ENCODE peak calls at places on chromosomes 3 and 15, in seven cellular contexts. One of them, this sample, is unnamed.

GRCh38 chr3:48232734-48233133 is 8.2 kb upstream of the ZNF589 start:
- DNase-seq in lower lobe of right lung: peak; percentile 87
- DNase-seq in caudate nucleus: peak; percentile 65
- DNase-seq in LoVo: peak; percentile 78
- DNase-seq in T-helper 1 cell: peak; percentile 27
- DNase-seq in iris pigment epithelial cell: peak; percentile 50
- DNase-seq in AG09319: peak; percentile 23
- DNase-seq in this sample: peak; percentile 85

GRCh38 chr3:47019201-47019600 is 39.7 kb downstream of the NBEAL2 start:
- DNase-seq in lower lobe of right lung: no peak
- DNase-seq in caudate nucleus: no peak
- DNase-seq in LoVo: no peak
- DNase-seq in T-helper 1 cell: no peak
- DNase-seq in iris pigment epithelial cell: no peak
- DNase-seq in AG09319: no peak
- DNase-seq in this sample: no peak

GRCh38 chr15:31164573-31164912 is 63.0 kb upstream of the TRPM1 start:
- DNase-seq in lower lobe of right lung: no peak
- DNase-seq in caudate nucleus: no peak
- DNase-seq in LoVo: no peak
- DNase-seq in T-helper 1 cell: no peak
- DNase-seq in iris pigment epithelial cell: no peak
- DNase-seq in AG09319: no peak
- DNase-seq in this sample: no peak

GRCh38 chr3:66490214-66490613 is 10.6 kb downstream of the LRIG1 start:
- DNase-seq in lower lobe of right lung: no peak
- DNase-seq in caudate nucleus: no peak
- DNase-seq in LoVo: no peak
- DNase-seq in T-helper 1 cell: no peak
- DNase-seq in iris pigment epithelial cell: peak; percentile 79
- DNase-seq in AG09319: no peak
- DNase-seq in this sample: no peak

GRCh38 chr3:11116336-11117059 is 37.8 kb upstream of the HRH1 start:
- DNase-seq in lower lobe of right lung: no peak
- DNase-seq in caudate nucleus: no peak
- DNase-seq in LoVo: no peak
- DNase-seq in T-helper 1 cell: no peak
- DNase-seq in iris pigment epithelial cell: no peak
- DNase-seq in AG09319: no peak
- DNase-seq in this sample: no peak

GRCh38 chr3:20055020-20055775 is 15.0 kb downstream of the KAT2B start:
- DNase-seq in lower lobe of right lung: no peak
- DNase-seq in caudate nucleus: no peak
- DNase-seq in LoVo: no peak
- DNase-seq in T-helper 1 cell: no peak
- DNase-seq in iris pigment epithelial cell: no peak
- DNase-seq in AG09319: no peak
- DNase-seq in this sample: no peak

GRCh38 chr3:148896062-148896461 is 31.0 kb downstream of the CPA3 start:
- DNase-seq in lower lobe of right lung: no peak
- DNase-seq in caudate nucleus: no peak
- DNase-seq in LoVo: no peak
- DNase-seq in T-helper 1 cell: no peak
- DNase-seq in iris pigment epithelial cell: no peak
- DNase-seq in AG09319: no peak
- DNase-seq in this sample: no peak

GRCh38 chr3:141330718-141331369 is 37.5 kb upstream of the ZBTB38 start:
- DNase-seq in lower lobe of right lung: no peak
- DNase-seq in caudate nucleus: no peak
- DNase-seq in LoVo: no peak
- DNase-seq in T-helper 1 cell: no peak
- DNase-seq in iris pigment epithelial cell: no peak
- DNase-seq in AG09319: no peak
- DNase-seq in this sample: no peak

GRCh38 chr3:194069421-194070219 is 66.3 kb upstream of the HES1 start:
- DNase-seq in lower lobe of right lung: no peak
- DNase-seq in caudate nucleus: no peak
- DNase-seq in LoVo: peak; percentile 56
- DNase-seq in T-helper 1 cell: no peak
- DNase-seq in iris pigment epithelial cell: peak; percentile 85
- DNase-seq in AG09319: no peak
- DNase-seq in this sample: no peak

GRCh38 chr15:42704492-42704926 is 32.4 kb downstream of the CDAN1 start:
- DNase-seq in lower lobe of right lung: no peak
- DNase-seq in caudate nucleus: no peak
- DNase-seq in LoVo: peak; percentile 78
- DNase-seq in T-helper 1 cell: peak; percentile 52
- DNase-seq in iris pigment epithelial cell: peak; percentile 69
- DNase-seq in AG09319: peak; percentile 18
- DNase-seq in this sample: no peak

GRCh38 chr3:297585-297984 is 101.0 kb downstream of the CHL1 start:
- DNase-seq in lower lobe of right lung: no peak
- DNase-seq in caudate nucleus: no peak
- DNase-seq in LoVo: no peak
- DNase-seq in T-helper 1 cell: no peak
- DNase-seq in iris pigment epithelial cell: no peak
- DNase-seq in AG09319: no peak
- DNase-seq in this sample: no peak

GRCh38 chr3:195907730-195908438 is 467 bp downstream of the TNK2 start:
- DNase-seq in lower lobe of right lung: peak; percentile 73
- DNase-seq in caudate nucleus: no peak
- DNase-seq in LoVo: no peak
- DNase-seq in T-helper 1 cell: peak; percentile 43
- DNase-seq in iris pigment epithelial cell: no peak
- DNase-seq in AG09319: no peak
- DNase-seq in this sample: peak; percentile 67

GRCh38 chr15:66934315-66934930 is 131.0 kb upstream of the SMAD3 start:
- DNase-seq in lower lobe of right lung: no peak
- DNase-seq in caudate nucleus: no peak
- DNase-seq in LoVo: no peak
- DNase-seq in T-helper 1 cell: no peak
- DNase-seq in iris pigment epithelial cell: no peak
- DNase-seq in AG09319: no peak
- DNase-seq in this sample: no peak

GRCh38 chr3:8239718-8240698 is 261.6 kb upstream of the LMCD1 start:
- DNase-seq in lower lobe of right lung: no peak
- DNase-seq in caudate nucleus: no peak
- DNase-seq in LoVo: peak; percentile 52
- DNase-seq in T-helper 1 cell: peak; percentile 13
- DNase-seq in iris pigment epithelial cell: peak; percentile 53
- DNase-seq in AG09319: peak; percentile 15
- DNase-seq in this sample: no peak

GRCh38 chr3:10837849-10838248 is 21.8 kb downstream of the SLC6A11 start:
- DNase-seq in lower lobe of right lung: no peak
- DNase-seq in caudate nucleus: no peak
- DNase-seq in LoVo: no peak
- DNase-seq in T-helper 1 cell: no peak
- DNase-seq in iris pigment epithelial cell: no peak
- DNase-seq in AG09319: no peak
- DNase-seq in this sample: no peak

GRCh38 chr15:56034514-56034913 is 41.1 kb upstream of the NEDD4 start:
- DNase-seq in lower lobe of right lung: no peak
- DNase-seq in caudate nucleus: no peak
- DNase-seq in LoVo: no peak
- DNase-seq in T-helper 1 cell: no peak
- DNase-seq in iris pigment epithelial cell: no peak
- DNase-seq in AG09319: no peak
- DNase-seq in this sample: no peak

GRCh38 chr3:13021141-13021933 is 51.9 kb downstream of the IQSEC1 start:
- DNase-seq in lower lobe of right lung: peak; percentile 41
- DNase-seq in caudate nucleus: no peak
- DNase-seq in LoVo: no peak
- DNase-seq in T-helper 1 cell: no peak
- DNase-seq in iris pigment epithelial cell: no peak
- DNase-seq in AG09319: no peak
- DNase-seq in this sample: peak; percentile 73

GRCh38 chr3:152589644-152590043 is 245.3 kb upstream of the P2RY1 start:
- DNase-seq in lower lobe of right lung: no peak
- DNase-seq in caudate nucleus: no peak
- DNase-seq in LoVo: no peak
- DNase-seq in T-helper 1 cell: no peak
- DNase-seq in iris pigment epithelial cell: no peak
- DNase-seq in AG09319: no peak
- DNase-seq in this sample: no peak

GRCh38 chr15:43883571-43883970 is 56.8 kb downstream of the WDR76 start:
- DNase-seq in lower lobe of right lung: no peak
- DNase-seq in caudate nucleus: no peak
- DNase-seq in LoVo: no peak
- DNase-seq in T-helper 1 cell: no peak
- DNase-seq in iris pigment epithelial cell: no peak
- DNase-seq in AG09319: no peak
- DNase-seq in this sample: no peak

GRCh38 chr15:95068847-95069518 is 837.6 kb downstream of the MCTP2 start:
- DNase-seq in lower lobe of right lung: no peak
- DNase-seq in caudate nucleus: no peak
- DNase-seq in LoVo: no peak
- DNase-seq in T-helper 1 cell: no peak
- DNase-seq in iris pigment epithelial cell: no peak
- DNase-seq in AG09319: no peak
- DNase-seq in this sample: no peak

GRCh38 chr3:129446926-129447325 is 6.9 kb downstream of the IFT122 start:
- DNase-seq in lower lobe of right lung: no peak
- DNase-seq in caudate nucleus: no peak
- DNase-seq in LoVo: no peak
- DNase-seq in T-helper 1 cell: no peak
- DNase-seq in iris pigment epithelial cell: no peak
- DNase-seq in AG09319: no peak
- DNase-seq in this sample: no peak

GRCh38 chr3:107753988-107754387 is 231.2 kb downstream of the BBX start:
- DNase-seq in lower lobe of right lung: no peak
- DNase-seq in caudate nucleus: no peak
- DNase-seq in LoVo: no peak
- DNase-seq in T-helper 1 cell: no peak
- DNase-seq in iris pigment epithelial cell: no peak
- DNase-seq in AG09319: no peak
- DNase-seq in this sample: no peak

GRCh38 chr3:184008161-184008560 is 9.5 kb downstream of the ABCC5 start:
- DNase-seq in lower lobe of right lung: no peak
- DNase-seq in caudate nucleus: no peak
- DNase-seq in LoVo: no peak
- DNase-seq in T-helper 1 cell: no peak
- DNase-seq in iris pigment epithelial cell: no peak
- DNase-seq in AG09319: no peak
- DNase-seq in this sample: no peak

GRCh38 chr3:96960661-96961330 is 146.4 kb downstream of the EPHA6 start:
- DNase-seq in lower lobe of right lung: no peak
- DNase-seq in caudate nucleus: no peak
- DNase-seq in LoVo: no peak
- DNase-seq in T-helper 1 cell: no peak
- DNase-seq in iris pigment epithelial cell: no peak
- DNase-seq in AG09319: no peak
- DNase-seq in this sample: no peak

GRCh38 chr3:161137260-161137659 is 32.1 kb upstream of the B3GALNT1 start:
- DNase-seq in lower lobe of right lung: no peak
- DNase-seq in caudate nucleus: no peak
- DNase-seq in LoVo: no peak
- DNase-seq in T-helper 1 cell: no peak
- DNase-seq in iris pigment epithelial cell: no peak
- DNase-seq in AG09319: no peak
- DNase-seq in this sample: no peak

GRCh38 chr3:130760922-130761321 is 14.3 kb upstream of the PIK3R4 start:
- DNase-seq in lower lobe of right lung: no peak
- DNase-seq in caudate nucleus: no peak
- DNase-seq in LoVo: no peak
- DNase-seq in T-helper 1 cell: no peak
- DNase-seq in iris pigment epithelial cell: no peak
- DNase-seq in AG09319: no peak
- DNase-seq in this sample: no peak

GRCh38 chr3:134094491-134094890 is 64.8 kb upstream of the SLCO2A1 start:
- DNase-seq in lower lobe of right lung: no peak
- DNase-seq in caudate nucleus: no peak
- DNase-seq in LoVo: no peak
- DNase-seq in T-helper 1 cell: no peak
- DNase-seq in iris pigment epithelial cell: peak; percentile 77
- DNase-seq in AG09319: no peak
- DNase-seq in this sample: no peak

GRCh38 chr15:101126618-101127502 is 125.0 kb downstream of the CHSY1 start:
- DNase-seq in lower lobe of right lung: no peak
- DNase-seq in caudate nucleus: no peak
- DNase-seq in LoVo: no peak
- DNase-seq in T-helper 1 cell: no peak
- DNase-seq in iris pigment epithelial cell: peak; percentile 61
- DNase-seq in AG09319: peak; percentile 18
- DNase-seq in this sample: no peak

GRCh38 chr3:126573492-126574117 is 14.9 kb upstream of the C3orf22 start:
- DNase-seq in lower lobe of right lung: peak; percentile 62
- DNase-seq in caudate nucleus: no peak
- DNase-seq in LoVo: peak; percentile 54
- DNase-seq in T-helper 1 cell: no peak
- DNase-seq in iris pigment epithelial cell: no peak
- DNase-seq in AG09319: no peak
- DNase-seq in this sample: no peak

GRCh38 chr3:37772773-37773291 is 88.8 kb upstream of the CTDSPL start:
- DNase-seq in lower lobe of right lung: no peak
- DNase-seq in caudate nucleus: peak; percentile 5
- DNase-seq in LoVo: no peak
- DNase-seq in T-helper 1 cell: no peak
- DNase-seq in iris pigment epithelial cell: no peak
- DNase-seq in AG09319: no peak
- DNase-seq in this sample: no peak

GRCh38 chr3:12965999-12966846 is 107.0 kb downstream of the IQSEC1 start:
- DNase-seq in lower lobe of right lung: no peak
- DNase-seq in caudate nucleus: no peak
- DNase-seq in LoVo: no peak
- DNase-seq in T-helper 1 cell: no peak
- DNase-seq in iris pigment epithelial cell: no peak
- DNase-seq in AG09319: no peak
- DNase-seq in this sample: peak; percentile 39

GRCh38 chr3:179666436-179667035 is 13.7 kb downstream of the USP13 start:
- DNase-seq in lower lobe of right lung: peak; percentile 81
- DNase-seq in caudate nucleus: no peak
- DNase-seq in LoVo: no peak
- DNase-seq in T-helper 1 cell: no peak
- DNase-seq in iris pigment epithelial cell: peak; percentile 25
- DNase-seq in AG09319: no peak
- DNase-seq in this sample: peak; percentile 88

GRCh38 chr3:119582178-119582577 is 2.9 kb downstream of the ADPRH start:
- DNase-seq in lower lobe of right lung: no peak
- DNase-seq in caudate nucleus: no peak
- DNase-seq in LoVo: no peak
- DNase-seq in T-helper 1 cell: no peak
- DNase-seq in iris pigment epithelial cell: no peak
- DNase-seq in AG09319: no peak
- DNase-seq in this sample: no peak

GRCh38 chr3:184261270-184262165 is at the start of gene CAMK2N2:
- DNase-seq in lower lobe of right lung: peak; percentile 61
- DNase-seq in caudate nucleus: peak; percentile 27
- DNase-seq in LoVo: peak; percentile 71
- DNase-seq in T-helper 1 cell: peak; percentile 24
- DNase-seq in iris pigment epithelial cell: peak; percentile 62
- DNase-seq in AG09319: no peak
- DNase-seq in this sample: no peak

GRCh38 chr3:10000686-10001085 is 14.0 kb upstream of the EMC3 start:
- DNase-seq in lower lobe of right lung: no peak
- DNase-seq in caudate nucleus: no peak
- DNase-seq in LoVo: no peak
- DNase-seq in T-helper 1 cell: no peak
- DNase-seq in iris pigment epithelial cell: no peak
- DNase-seq in AG09319: no peak
- DNase-seq in this sample: no peak

GRCh38 chr3:25592510-25592968 is 72.2 kb downstream of the TOP2B start:
- DNase-seq in lower lobe of right lung: no peak
- DNase-seq in caudate nucleus: no peak
- DNase-seq in LoVo: peak; percentile 42
- DNase-seq in T-helper 1 cell: no peak
- DNase-seq in iris pigment epithelial cell: peak; percentile 95
- DNase-seq in AG09319: peak; percentile 37
- DNase-seq in this sample: peak; percentile 78

GRCh38 chr3:15541371-15541770 is 19.9 kb upstream of the COLQ start:
- DNase-seq in lower lobe of right lung: no peak
- DNase-seq in caudate nucleus: no peak
- DNase-seq in LoVo: no peak
- DNase-seq in T-helper 1 cell: no peak
- DNase-seq in iris pigment epithelial cell: no peak
- DNase-seq in AG09319: no peak
- DNase-seq in this sample: no peak

This sample was measured in Right ventricle myocardium inferior.